ENCODE peak calls at places on chromosomes 6 and 20, in seven cellular contexts. R is neural progenitor cell, S is neural crest cell, U is SK-N-SH, K is RCC 7860, I is GOT3, D is endothelial cell. C is an unnamed sample.

GRCh38 chr20:32605167-32605656 is 20.1 kb upstream of the NOL4L start:
- DNase-seq in R (no peak), S (no peak), U (no peak), K (no peak), I (no peak), D (no peak), C (no peak)

GRCh38 chr6:160048471-160048870 is 73.1 kb upstream of the SLC22A1 start:
- DNase-seq in R (no peak), S (no peak), U (no peak), K (no peak), I (no peak), D (no peak), C (no peak)

GRCh38 chr6:10175330-10175729 is 239.5 kb downstream of the TFAP2A start:
- DNase-seq in R (no peak), S (no peak), U (no peak), K (no peak), I (no peak), D (no peak), C (no peak)

GRCh38 chr20:45174434-45175364 is at the start of gene PI3:
- DNase-seq in R (no peak), S (no peak), U (no peak), K (no peak), I (no peak), D (no peak), C (peak; percentile 87)

GRCh38 chr6:52361945-52362442 is at the start of gene PAQR8:
- DNase-seq in R (peak; percentile 81), S (peak; percentile 60), U (peak; percentile 97), K (peak; percentile 34), I (peak; percentile 32), D (peak; percentile 66), C (peak; percentile 84)

GRCh38 chr6:56314683-56315523 is 67.5 kb upstream of the COL21A1 start:
- DNase-seq in R (peak; percentile 58), S (peak; percentile 45), U (peak; percentile 26), K (peak; percentile 46), I (no peak), D (peak; percentile 62), C (no peak)

GRCh38 chr6:43836507-43836906 is 66.5 kb downstream of the VEGFA start:
- DNase-seq in R (no peak), S (no peak), U (no peak), K (no peak), I (no peak), D (no peak), C (no peak)

GRCh38 chr6:14456941-14457340 is 339.4 kb downstream of the CD83 start:
- DNase-seq in R (no peak), S (no peak), U (no peak), K (no peak), I (no peak), D (no peak), C (no peak)

GRCh38 chr20:19937651-19938420 is 79.3 kb upstream of the NAA20 start:
- DNase-seq in R (no peak), S (no peak), U (no peak), K (no peak), I (no peak), D (no peak), C (no peak)

GRCh38 chr6:22091424-22091948 is 205.3 kb downstream of the PRL start:
- DNase-seq in R (no peak), S (no peak), U (no peak), K (no peak), I (no peak), D (no peak), C (no peak)

GRCh38 chr6:106974999-106975698 is 620 bp upstream of the CD24 start:
- DNase-seq in R (peak; percentile 83), S (peak; percentile 58), U (peak; percentile 76), K (peak; percentile 34), I (no peak), D (peak; percentile 82), C (peak; percentile 45)

GRCh38 chr6:104423691-104424090 is 436.0 kb downstream of the HACE1 start:
- DNase-seq in R (no peak), S (no peak), U (no peak), K (no peak), I (no peak), D (no peak), C (no peak)

GRCh38 chr6:142236686-142237085 is 65.1 kb upstream of the ADGRG6 start:
- DNase-seq in R (no peak), S (no peak), U (no peak), K (no peak), I (no peak), D (no peak), C (no peak)

GRCh38 chr20:48683467-48684175 is 144.2 kb downstream of the PREX1 start:
- DNase-seq in R (no peak), S (no peak), U (no peak), K (no peak), I (no peak), D (no peak), C (no peak)

C was measured in upper lobe of left lung.